ENCODE peak calls at places on chromosomes 5 and 9, in ten cellular contexts. Y, E, X, K, P, D, W, S, Z and F are unnamed samples.

GRCh38 chr9:4235951-4236804 is 63.7 kb downstream of the GLIS3 start:
- DNase-seq in P (no peak), Z (no peak), S (peak), K (no peak), E (peak), D (no peak), Y (peak), X (peak), W (peak), F (no peak)

GRCh38 chr5:123754167-123754840 is 242.3 kb downstream of the CSNK1G3 start:
- DNase-seq in Y (no peak), K (peak), E (peak), S (no peak), Z (no peak), P (no peak), X (peak), W (peak), D (no peak), F (no peak)

GRCh38 chr5:179906795-179907569 is 715 bp downstream of the TBC1D9B start:
- DNase-seq in Z (peak), S (no peak), Y (no peak), W (peak), P (peak), K (no peak), E (peak), D (no peak), X (peak), F (no peak)

GRCh38 chr5:40045429-40045828 is 620.6 kb upstream of the DAB2 start:
- DNase-seq in X (no peak), S (no peak), D (no peak), K (no peak), W (no peak), Y (no peak), E (no peak), P (no peak), Z (no peak), F (no peak)

GRCh38 chr5:125137535-125137934 is 391.1 kb upstream of the ZNF608 start:
- DNase-seq in K (no peak), X (no peak), E (no peak), Y (no peak), W (no peak), S (no peak), D (no peak), Z (no peak), P (no peak), F (no peak)

GRCh38 chr9:98146101-98146991 is 27.3 kb upstream of the TRIM14 start:
- DNase-seq in Y (no peak), Z (no peak), D (no peak), E (peak), W (peak), X (peak), K (no peak), P (peak), S (no peak), F (no peak)

GRCh38 chr5:166370928-166371690 is 1920.3 kb upstream of the WWC1 start:
- DNase-seq in P (peak), S (no peak), Z (no peak), E (no peak), K (no peak), X (no peak), W (peak), Y (peak), D (no peak), F (no peak)

GRCh38 chr9:38132956-38133355 is 63.9 kb upstream of the SHB start:
- DNase-seq in Z (no peak), W (no peak), P (no peak), X (no peak), S (no peak), Y (no peak), K (no peak), D (no peak), E (no peak), F (no peak)

GRCh38 chr5:125487231-125487630 is 740.8 kb upstream of the ZNF608 start:
- DNase-seq in S (no peak), E (peak), Y (no peak), K (no peak), D (no peak), Z (no peak), W (no peak), P (no peak), X (no peak), F (no peak)

GRCh38 chr9:3732077-3733038 is 206.6 kb upstream of the RFX3 start:
- DNase-seq in E (peak), W (peak), X (peak), Z (peak), S (peak), P (peak), D (peak), Y (peak), K (peak), F (peak)

GRCh38 chr9:93810028-93810971 is 144.9 kb downstream of the BARX1 start:
- DNase-seq in S (no peak), D (no peak), Y (no peak), W (no peak), E (no peak), X (no peak), P (no peak), K (no peak), Z (peak), F (no peak)

GRCh38 chr9:72292184-72292787 is 72.7 kb downstream of the ZFAND5 start:
- DNase-seq in E (peak), W (peak), K (peak), X (peak), P (peak), D (no peak), Y (peak), Z (peak), S (no peak), F (no peak)

GRCh38 chr5:116497648-116498047 is 77.0 kb downstream of the SEMA6A start:
- DNase-seq in D (no peak), P (no peak), Y (no peak), Z (no peak), S (no peak), E (no peak), K (no peak), W (no peak), X (no peak), F (no peak)

GRCh38 chr9:114680266-114681011 is 1.6 kb downstream of the TEX48 start:
- DNase-seq in D (no peak), Z (no peak), S (no peak), X (peak), P (no peak), W (peak), E (no peak), Y (no peak), K (no peak), F (no peak)

GRCh38 chr5:58447231-58447630 is 12.7 kb downstream of the PLK2 start:
- DNase-seq in P (no peak), W (no peak), E (peak), K (no peak), S (no peak), X (peak), Z (no peak), D (no peak), Y (no peak), F (no peak)

GRCh38 chr5:96927008-96927407 is 8.9 kb upstream of the LNPEP start:
- DNase-seq in Z (no peak), P (no peak), D (no peak), E (peak), W (peak), X (peak), K (no peak), Y (no peak), S (no peak), F (no peak)

GRCh38 chr5:73299665-73300435 is 126.9 kb downstream of the TMEM174 start:
- DNase-seq in Z (no peak), Y (no peak), S (no peak), E (peak), D (no peak), X (no peak), P (no peak), W (no peak), K (no peak), F (no peak)
- H3K4me3 ChIP-seq in Z (no peak), Y (peak), S (no peak), E (no peak), D (no peak), X (no peak), P (no peak), W (no peak), K (peak), F (no peak)

GRCh38 chr9:88813810-88814209 is 177.5 kb upstream of the S1PR3 start:
- DNase-seq in K (no peak), Y (no peak), E (no peak), S (no peak), X (no peak), Z (no peak), D (no peak), P (no peak), W (no peak), F (no peak)
- H3K4me3 ChIP-seq in K (no peak), Y (no peak), E (no peak), S (no peak), X (no peak), Z (no peak), D (no peak), P (no peak), W (no peak), F (no peak)

GRCh38 chr9:89234186-89234585 is 55.6 kb upstream of the SHC3 start:
- DNase-seq in S (no peak), W (no peak), P (no peak), K (no peak), X (no peak), Z (no peak), Y (no peak), D (no peak), E (no peak), F (no peak)
- H3K4me3 ChIP-seq in S (no peak), W (no peak), P (no peak), K (peak), X (no peak), Z (peak), Y (peak), D (peak), E (peak), F (peak)

GRCh38 chr5:177399903-177400868 is at the start of gene PFN3:
- DNase-seq in Z (no peak), S (no peak), E (peak), P (no peak), Y (no peak), W (no peak), X (peak), D (no peak), K (peak), F (no peak)
- H3K4me3 ChIP-seq in Z (no peak), S (no peak), E (no peak), P (no peak), Y (no peak), W (no peak), X (no peak), D (no peak), K (no peak), F (no peak)

DNA sequence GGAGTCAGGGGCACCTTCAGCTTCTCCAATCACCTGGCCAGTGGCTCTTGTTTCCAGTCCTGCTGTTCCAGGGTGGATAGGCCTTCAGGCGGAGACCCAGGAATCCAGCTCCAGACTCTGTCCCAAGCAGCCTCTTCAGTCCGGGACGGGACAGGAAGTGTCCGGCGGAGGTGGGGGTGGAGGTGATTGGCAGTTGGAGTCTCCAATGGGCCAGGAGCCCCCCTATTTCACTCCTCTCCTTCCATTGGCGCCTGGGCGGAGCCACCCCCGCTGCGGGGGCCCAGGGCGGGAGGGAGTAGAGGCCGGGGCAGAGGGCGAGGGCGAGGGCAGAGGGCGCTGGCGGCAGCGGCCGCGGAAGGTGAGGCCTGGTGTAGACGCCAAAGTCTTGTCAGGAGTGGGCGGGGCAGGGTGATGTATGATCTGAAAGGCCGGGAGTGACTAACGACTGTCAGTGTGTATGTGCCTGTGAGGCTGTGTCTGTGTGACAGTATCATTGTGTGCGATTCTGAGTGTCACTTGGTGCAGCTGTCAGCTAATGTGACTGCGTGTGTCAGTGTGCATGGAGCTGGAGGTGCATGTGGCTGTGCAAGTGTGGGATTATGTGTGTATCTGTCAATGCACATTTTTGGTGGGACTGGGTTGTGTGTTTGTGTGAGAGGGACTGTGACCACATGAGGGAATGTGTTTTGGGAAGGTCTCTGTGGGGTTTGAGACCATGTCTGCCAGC is at the start of gene IL11RA:
- DNase-seq in Z (peak), Y (no peak), P (no peak), D (peak), W (peak), S (peak), E (peak), X (peak), K (peak), F (peak)
- H3K4me3 ChIP-seq in Z (peak), Y (peak), P (no peak), D (peak), W (peak), S (peak), E (peak), X (peak), K (peak), F (peak)

DNA sequence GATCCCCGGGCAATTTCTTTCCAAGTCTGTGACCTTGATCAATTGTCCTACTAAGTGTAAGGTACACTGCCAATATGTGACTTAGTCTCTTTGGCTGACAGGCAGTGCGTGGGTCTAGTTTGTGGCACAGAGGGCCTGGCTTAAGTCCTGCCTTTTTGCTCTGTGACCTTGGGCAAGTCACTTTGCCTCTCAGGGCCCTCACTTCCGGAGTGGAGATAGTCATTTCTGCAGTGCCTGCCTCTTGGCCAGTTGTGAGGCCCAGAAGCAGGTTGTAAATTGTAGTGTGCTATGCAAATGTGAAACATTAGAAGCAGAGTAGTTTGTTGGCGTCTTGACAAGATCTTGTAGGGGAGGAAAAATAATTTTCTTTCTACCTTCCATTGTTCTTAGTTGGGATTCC is 39.0 kb downstream of the KIF4B start:
- DNase-seq in E (no peak), Y (no peak), X (no peak), W (no peak), P (no peak), S (no peak), Z (no peak), K (no peak), D (no peak), F (no peak)
- H3K4me3 ChIP-seq in E (no peak), Y (no peak), X (no peak), W (no peak), P (no peak), S (no peak), Z (no peak), K (no peak), D (no peak), F (no peak)

DNA sequence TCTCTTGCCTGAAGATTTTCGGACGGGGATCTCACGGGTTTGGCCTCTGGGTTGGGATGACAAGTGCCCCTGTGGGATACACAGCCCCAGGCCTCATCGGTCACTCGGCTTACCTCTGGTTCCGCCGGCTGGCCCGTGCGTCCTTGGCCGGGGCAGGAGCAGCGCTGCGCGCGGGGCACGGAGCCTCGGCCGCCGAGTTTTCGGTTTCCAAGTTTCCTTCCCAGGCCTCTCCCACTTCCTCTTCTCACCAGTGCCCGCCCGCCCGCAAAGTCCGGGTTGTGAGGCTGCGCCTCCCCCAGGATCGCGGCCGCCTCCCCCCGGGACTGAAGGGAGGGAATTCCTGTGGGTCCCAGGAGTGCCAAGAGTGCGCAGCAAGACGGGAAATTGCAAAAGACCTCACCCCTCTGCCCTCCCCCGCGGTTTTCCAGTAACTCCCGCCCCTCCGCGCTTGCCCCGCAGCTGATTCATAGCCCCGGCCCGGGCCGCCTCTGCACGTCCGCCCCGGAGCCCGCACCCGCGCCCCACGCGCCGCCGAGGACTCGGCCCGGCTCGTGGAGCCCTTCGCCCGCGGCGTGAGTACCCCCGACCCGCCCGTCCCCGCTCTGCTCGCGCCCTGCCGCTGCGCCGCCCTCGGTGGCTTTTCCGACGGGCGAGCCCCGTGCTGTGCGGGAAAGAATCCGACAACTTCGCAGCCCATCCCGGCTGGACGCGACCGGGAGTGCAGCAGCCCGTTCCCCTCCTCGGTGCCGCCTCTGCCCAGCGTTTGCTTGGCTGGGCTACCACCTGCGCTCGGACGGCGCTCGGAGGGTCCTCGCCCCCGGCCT is at the start of gene OSMR:
- DNase-seq in S (peak), W (peak), P (peak), K (peak), E (peak), X (peak), Z (peak), D (peak), Y (peak), F (peak)
- H3K4me3 ChIP-seq in S (peak), W (peak), P (no peak), K (peak), E (peak), X (peak), Z (peak), D (peak), Y (peak), F (peak)